ENCODE peak calls at places on chromosomes 11 and 22, in four cellular contexts. I is transverse colon, T is stomach, O is GM13977. U is an unnamed sample.

GRCh38 chr22:26429458-26430238 is 588 bp downstream of the ASPHD2 start:
- DNase-seq in T (no peak), I (no peak), O (no peak), U (no peak)

GRCh38 chr11:70628881-70629844 is 230.8 kb downstream of the CTTN start:
- DNase-seq in O (no peak), I (peak), T (peak), U (peak)

GRCh38 chr11:64789331-64790204 is 11.2 kb upstream of the SF1 start:
- DNase-seq in T (no peak), O (no peak), I (no peak), U (no peak)

GRCh38 chr22:20085651-20086050 is 5.6 kb downstream of the DGCR8 start:
- DNase-seq in T (no peak), O (no peak), I (no peak), U (no peak)

GRCh38 chr11:13525257-13525656 is 29.5 kb upstream of the PTH start:
- DNase-seq in T (no peak), I (no peak), O (no peak), U (no peak)

GRCh38 chr11:92885600-92885999 is 83.9 kb upstream of the MTNR1B start:
- DNase-seq in T (no peak), O (no peak), I (no peak), U (no peak)

GRCh38 chr11:129077191-129077590 is 114.9 kb downstream of the ARHGAP32 start:
- DNase-seq in T (no peak), I (no peak), O (no peak), U (no peak)

GRCh38 chr22:32801436-32802290 is at the start of gene TIMP3:
- DNase-seq in I (peak), O (peak), T (peak), U (peak)

GRCh38 chr22:46769706-46770105 is 7.3 kb downstream of the TBC1D22A start:
- DNase-seq in I (no peak), T (no peak), O (no peak), U (no peak)

GRCh38 chr11:58788355-58789023 is 56.0 kb downstream of the GLYATL2 start:
- DNase-seq in I (peak), T (peak), O (peak), U (peak)

GRCh38 chr11:64859542-64860414 is 15.3 kb upstream of the CDC42BPG start:
- DNase-seq in I (peak), O (peak), T (no peak), U (no peak)

GRCh38 chr22:30304495-30305244 is 15.4 kb upstream of the CASTOR1 start:
- DNase-seq in T (peak), I (peak), O (no peak), U (peak)

GRCh38 chr11:35615911-35616900 is 2.1 kb upstream of the FJX1 start:
- DNase-seq in O (peak), I (no peak), T (no peak), U (peak)

GRCh38 chr22:23532756-23533155 is 47.3 kb downstream of the IGLL1 start:
- DNase-seq in I (no peak), O (no peak), T (no peak), U (no peak)

GRCh38 chr11:125494987-125495725 is 909 bp downstream of the FEZ1 start:
- DNase-seq in O (peak), I (no peak), T (no peak), U (peak)

GRCh38 chr11:11170352-11171084 is 182.5 kb downstream of the CSNK2A3 start:
- DNase-seq in I (no peak), O (no peak), T (no peak), U (no peak)

GRCh38 chr22:49040111-49040510 is 787.6 kb downstream of the BRD1 start:
- DNase-seq in T (no peak), O (no peak), I (no peak), U (no peak)

DNA sequence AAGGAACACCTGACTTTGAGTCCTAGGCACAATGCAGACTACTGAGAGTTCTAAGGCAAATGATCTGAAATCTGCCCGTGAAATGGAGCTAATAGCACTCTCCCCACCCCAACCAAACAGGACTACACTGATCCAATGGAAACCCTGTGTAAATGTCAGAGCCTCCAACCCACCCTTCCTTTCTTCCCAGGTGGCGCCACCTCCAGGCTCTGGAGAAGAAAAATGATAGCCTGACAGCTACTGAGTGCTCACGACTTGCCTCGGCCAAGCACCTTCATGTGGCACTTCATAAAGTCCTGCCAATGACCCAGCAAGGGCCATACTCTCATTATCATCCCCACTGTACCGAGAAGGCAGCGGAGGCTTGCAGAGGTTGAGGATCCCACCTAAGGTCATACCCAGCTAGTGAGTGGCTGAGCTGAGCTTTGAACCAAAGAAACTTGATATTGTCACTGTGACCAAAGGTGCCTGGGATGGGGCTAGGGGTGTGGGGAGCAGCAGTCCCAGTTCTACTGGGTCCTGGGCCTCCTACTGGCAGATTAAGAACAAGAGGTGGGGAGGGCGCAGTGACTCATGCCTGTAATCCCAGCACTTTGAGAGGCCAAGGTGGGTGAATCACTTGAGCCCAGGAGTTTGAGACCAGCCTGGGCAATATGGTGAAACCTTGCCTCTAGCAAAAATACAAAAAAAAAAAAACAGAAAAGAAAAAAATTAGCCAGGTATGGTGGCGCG is 20.5 kb downstream of the TST start:
- DNase-seq in O (no peak), I (peak), T (no peak), U (no peak)
- TF ChIP-seq CTCF in O (no peak), I (no peak), T (no peak), U (no peak)

GRCh38 chr11:71931245-71931602 is 2.4 kb downstream of the RNF121 start:
- DNase-seq in O (peak), T (no peak), I (no peak), U (no peak)

GRCh38 chr11:71930556-71931244 is 1.9 kb downstream of the RNF121 start:
- DNase-seq in T (no peak), I (no peak), O (peak), U (no peak)

GRCh38 chr11:71928739-71929443 is at the start of gene RNF121:
- DNase-seq in T (peak), O (peak), I (peak), U (peak)

GRCh38 chr11:71927813-71928738 is at the start of gene XNDC1N:
- DNase-seq in T (peak), I (peak), O (peak), U (peak)

DNA sequence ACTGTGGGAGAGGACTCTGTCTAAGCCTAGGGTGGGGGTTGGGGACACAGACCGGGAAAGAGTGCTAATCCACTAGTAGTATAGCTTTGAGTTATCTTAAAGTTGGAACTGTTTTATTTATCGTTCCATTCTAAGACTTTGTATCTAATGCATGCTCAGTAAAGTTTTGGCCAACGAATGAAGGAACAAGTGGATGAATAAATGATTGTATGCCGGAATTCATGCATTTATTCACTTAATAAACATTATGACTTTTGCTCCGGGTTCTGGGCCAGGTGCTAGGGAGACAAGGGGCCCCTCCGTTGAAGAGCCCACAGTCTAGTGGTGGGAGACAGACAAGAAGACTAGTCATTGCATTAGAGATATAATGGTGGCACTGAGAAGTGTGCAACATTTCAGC is 645 bp downstream of the RNF121 start:
- DNase-seq in I (no peak), T (no peak), O (no peak), U (no peak)
- TF ChIP-seq CTCF in I (no peak), T (no peak), O (no peak), U (no peak)

GRCh38 chr11:85171648-85172257 is 455.4 kb downstream of the DLG2 start:
- DNase-seq in I (no peak), O (no peak), T (no peak), U (no peak)
- TF ChIP-seq CTCF in I (no peak), O (no peak), T (no peak), U (no peak)

GRCh38 chr11:14974021-14974698 is 2.0 kb upstream of the CALCA start:
- DNase-seq in T (no peak), I (no peak), O (no peak), U (no peak)

GRCh38 chr11:14977481-14977880 is 5.3 kb upstream of the CALCA start:
- DNase-seq in O (no peak), I (no peak), T (no peak), U (no peak)

GRCh38 chr11:14972581-14973490 is 685 bp upstream of the CALCA start:
- DNase-seq in O (no peak), I (no peak), T (no peak), U (no peak)

GRCh38 chr11:14973621-14974020 is 1.5 kb upstream of the CALCA start:
- DNase-seq in I (no peak), O (peak), T (no peak), U (peak)

DNA sequence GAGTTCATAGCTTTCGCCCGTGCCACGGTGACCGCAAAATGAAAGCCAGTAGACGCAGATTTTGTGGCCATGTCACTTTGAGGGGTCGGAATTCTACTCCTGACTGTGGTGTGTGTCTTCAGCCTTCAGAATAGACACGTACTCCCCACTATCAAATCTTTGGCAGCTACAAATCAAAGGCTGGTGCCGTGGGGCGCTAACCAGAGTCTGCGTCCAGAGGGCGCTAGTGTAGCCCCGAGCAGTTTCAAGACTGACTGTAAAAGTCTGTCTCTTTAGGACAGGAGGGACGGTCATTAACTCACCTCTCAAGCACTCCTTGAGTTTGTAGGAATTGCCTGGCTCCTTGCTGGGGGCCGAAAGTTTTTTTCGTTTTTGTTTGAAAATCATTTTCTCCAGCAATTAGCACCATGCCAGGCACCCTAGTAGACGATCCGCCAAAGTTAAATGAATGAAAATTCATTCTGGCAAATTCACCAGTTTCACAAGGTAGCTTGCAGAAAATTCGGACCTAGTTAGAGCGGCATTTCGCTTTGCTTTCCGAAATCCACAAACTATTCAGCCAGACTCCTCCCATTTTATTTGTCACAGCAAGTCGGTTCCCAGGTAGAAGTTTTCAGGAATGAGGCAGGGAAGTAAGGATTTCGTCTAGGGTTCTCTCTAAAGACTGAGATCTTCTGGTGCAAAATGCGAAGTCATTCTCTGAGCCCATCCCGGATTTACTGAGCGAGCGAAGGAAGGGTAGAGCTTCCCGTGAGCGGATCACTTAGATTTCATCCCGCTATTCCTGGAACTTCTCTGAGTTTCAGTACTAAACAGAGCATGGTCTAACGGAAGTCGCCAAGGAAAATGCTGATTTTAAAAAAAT is 2.8 kb upstream of the CALCA start:
- DNase-seq in O (peak), T (peak), I (peak), U (peak)
- TF ChIP-seq CTCF in O (peak), T (peak), I (peak), U (peak)

DNA sequence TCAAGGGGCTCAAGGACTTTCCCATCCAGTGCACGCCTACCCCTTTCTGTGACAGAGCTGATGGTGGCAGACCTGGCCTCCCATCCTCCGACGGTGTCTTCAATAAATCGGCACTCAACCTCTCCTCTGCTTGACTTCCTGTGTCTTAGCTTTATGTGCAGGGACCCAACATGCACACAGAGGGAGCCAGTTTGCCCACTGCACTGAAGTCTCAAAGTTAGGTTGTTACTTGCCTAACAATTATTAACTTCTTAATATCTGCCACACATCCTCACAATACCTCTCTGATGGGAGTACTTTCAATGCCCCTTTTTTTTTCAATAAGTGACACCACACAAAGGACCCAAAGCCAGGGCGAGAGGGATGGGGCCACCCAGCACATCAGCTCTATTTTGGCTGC is 3.6 kb downstream of the IZUMO1R start:
- DNase-seq in O (no peak), I (no peak), T (no peak), U (no peak)
- TF ChIP-seq CTCF in O (no peak), I (no peak), T (no peak), U (no peak)

GRCh38 chr11:67648140-67648795 is 2.3 kb downstream of the ACY3 start:
- DNase-seq in I (peak), O (peak), T (peak), U (no peak)
- TF ChIP-seq CTCF in I (peak), O (peak), T (peak), U (no peak)

GRCh38 chr11:77560605-77561004 is 29.1 kb upstream of the AQP11 start:
- DNase-seq in O (no peak), I (no peak), T (no peak), U (no peak)

GRCh38 chr11:77558380-77558779 is 31.4 kb upstream of the AQP11 start:
- DNase-seq in T (no peak), I (no peak), O (no peak), U (no peak)

GRCh38 chr11:77559686-77560425 is 29.9 kb upstream of the AQP11 start:
- DNase-seq in T (no peak), O (no peak), I (no peak), U (no peak)

GRCh38 chr11:77561257-77561656 is 28.5 kb upstream of the AQP11 start:
- DNase-seq in I (no peak), T (no peak), O (no peak), U (no peak)

DNA sequence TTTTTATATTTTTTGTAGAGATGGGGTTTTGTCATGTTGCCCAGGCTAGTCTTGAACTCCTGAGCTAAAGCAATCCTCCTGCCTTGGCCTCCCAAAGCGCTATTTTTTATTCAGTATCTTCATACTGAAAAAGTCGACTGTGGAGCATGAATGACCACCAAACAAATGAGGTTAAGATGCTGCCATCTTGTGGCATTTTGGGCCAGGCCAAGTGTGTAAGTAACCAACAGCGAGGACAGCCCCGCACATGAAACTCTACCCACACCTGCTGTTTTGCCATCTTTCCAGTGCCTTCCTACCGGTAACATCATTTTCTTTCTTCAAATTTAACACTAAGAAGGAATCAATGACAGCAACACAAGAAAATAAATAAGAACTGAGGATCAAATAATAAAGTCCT is 32.2 kb upstream of the AQP11 start:
- DNase-seq in I (no peak), T (no peak), O (no peak), U (peak)
- TF ChIP-seq CTCF in I (peak), T (no peak), O (peak), U (no peak)